ENCODE peak calls at places on chromosomes 5 and 9, in seven cellular contexts. H, J, X, S, T, M and P are unnamed samples.

GRCh38 chr5:176652136-176652535 is 4.9 kb downstream of the TSPAN17 start:
- DNase-seq in H (no peak), J (no peak), X (no peak), S (no peak), T (no peak), M (no peak), P (no peak)

GRCh38 chr9:95852059-95853032 is 23.1 kb upstream of the ERCC6L2 start:
- DNase-seq in H (peak), J (no peak), X (peak), S (peak), T (no peak), M (no peak), P (no peak)

GRCh38 chr5:138543730-138544104 is 681 bp upstream of the ETF1 start:
- DNase-seq in H (no peak), J (no peak), X (peak), S (no peak), T (no peak), M (no peak), P (no peak)

GRCh38 chr9:92482336-92482735 is at the start of gene ASPN:
- DNase-seq in H (no peak), J (no peak), X (no peak), S (no peak), T (no peak), M (no peak), P (no peak)

GRCh38 chr9:36191290-36191645 is 547 bp downstream of the CLTA start:
- DNase-seq in H (peak), J (no peak), X (no peak), S (peak), T (no peak), M (peak), P (peak)

GRCh38 chr9:95772320-95773060 is 103.0 kb upstream of the ERCC6L2 start:
- DNase-seq in H (no peak), J (no peak), X (no peak), S (no peak), T (peak), M (no peak), P (no peak)

GRCh38 chr5:141094481-141095262 is at the start of gene PCDHB2:
- DNase-seq in H (peak), J (no peak), X (no peak), S (no peak), T (peak), M (no peak), P (no peak)

GRCh38 chr9:35067056-35067455 is 5.4 kb downstream of the VCP start:
- DNase-seq in H (no peak), J (no peak), X (no peak), S (no peak), T (no peak), M (no peak), P (no peak)

GRCh38 chr5:132277971-132278964 is 15.9 kb upstream of the SLC22A4 start:
- DNase-seq in H (no peak), J (no peak), X (no peak), S (no peak), T (no peak), M (no peak), P (no peak)

GRCh38 chr9:137240321-137240840 is 706 bp upstream of the TUBB4B start:
- DNase-seq in H (peak), J (no peak), X (peak), S (peak), T (peak), M (peak), P (peak)

GRCh38 chr9:114524401-114524800 is 19.1 kb upstream of the WHRN start:
- DNase-seq in H (no peak), J (no peak), X (no peak), S (no peak), T (no peak), M (no peak), P (no peak)

GRCh38 chr9:14433841-14434511 is 120.0 kb upstream of the NFIB start:
- DNase-seq in H (peak), J (no peak), X (no peak), S (peak), T (peak), M (peak), P (peak)

GRCh38 chr9:137318976-137319375 is 16.9 kb upstream of the NRARP start:
- DNase-seq in H (no peak), J (no peak), X (no peak), S (no peak), T (peak), M (peak), P (no peak)

GRCh38 chr9:1434082-1434481 is 383.9 kb downstream of the DMRT2 start:
- DNase-seq in H (peak), J (no peak), X (no peak), S (no peak), T (no peak), M (no peak), P (no peak)

GRCh38 chr9:133199648-133200321 is 9.3 kb downstream of the OBP2B start:
- DNase-seq in H (no peak), J (no peak), X (no peak), S (peak), T (peak), M (no peak), P (no peak)

GRCh38 chr5:32278403-32278802 is 34.3 kb downstream of the MTMR12 start:
- DNase-seq in H (peak), J (peak), X (no peak), S (peak), T (no peak), M (no peak), P (no peak)

GRCh38 chr5:136016945-136017530 is 11.8 kb upstream of the TGFBI start:
- DNase-seq in H (peak), J (no peak), X (no peak), S (no peak), T (no peak), M (no peak), P (no peak)

GRCh38 chr5:68780299-68780960 is 313.4 kb upstream of the SLC30A5 start:
- DNase-seq in H (no peak), J (no peak), X (no peak), S (peak), T (no peak), M (no peak), P (no peak)

GRCh38 chr5:173782671-173783101 is 105.5 kb upstream of the CPEB4 start:
- DNase-seq in H (no peak), J (no peak), X (no peak), S (no peak), T (no peak), M (no peak), P (no peak)

GRCh38 chr5:173855162-173855994 is 32.8 kb upstream of the CPEB4 start:
- DNase-seq in H (no peak), J (no peak), X (no peak), S (no peak), T (no peak), M (no peak), P (no peak)

GRCh38 chr5:101897914-101898313 is 398.2 kb downstream of the SLCO4C1 start:
- DNase-seq in H (no peak), J (no peak), X (no peak), S (peak), T (no peak), M (no peak), P (peak)

GRCh38 chr9:107340920-107341632 is 58.0 kb downstream of the RAD23B start:
- DNase-seq in H (peak), J (no peak), X (peak), S (peak), T (peak), M (peak), P (peak)

GRCh38 chr5:39376293-39376714 is 12.0 kb upstream of the C9 start:
- DNase-seq in H (peak), J (no peak), X (peak), S (peak), T (no peak), M (peak), P (peak)

GRCh38 chr9:37374892-37375291 is 47.6 kb upstream of the GRHPR start:
- DNase-seq in H (no peak), J (no peak), X (peak), S (peak), T (no peak), M (no peak), P (peak)

GRCh38 chr9:87285183-87285582 is 212.5 kb upstream of the DAPK1 start:
- DNase-seq in H (no peak), J (no peak), X (no peak), S (no peak), T (no peak), M (peak), P (no peak)

GRCh38 chr9:117286245-117286644 is 128.6 kb downstream of the ASTN2 start:
- DNase-seq in H (no peak), J (no peak), X (no peak), S (no peak), T (no peak), M (peak), P (no peak)

GRCh38 chr5:153985498-153985897 is 53.2 kb downstream of the FAM114A2 start:
- DNase-seq in H (no peak), J (no peak), X (no peak), S (no peak), T (no peak), M (no peak), P (no peak)

GRCh38 chr5:171444582-171444981 is 25.1 kb downstream of the FGF18 start:
- DNase-seq in H (peak), J (no peak), X (no peak), S (no peak), T (no peak), M (no peak), P (no peak)

GRCh38 chr5:128842241-128842640 is 123.0 kb upstream of the SLC27A6 start:
- DNase-seq in H (peak), J (no peak), X (no peak), S (no peak), T (no peak), M (no peak), P (no peak)

GRCh38 chr5:39475055-39475454 is 50.3 kb upstream of the DAB2 start:
- DNase-seq in H (no peak), J (no peak), X (no peak), S (no peak), T (no peak), M (no peak), P (no peak)

GRCh38 chr5:91139572-91140200 is 243.4 kb downstream of the ARRDC3 start:
- DNase-seq in H (no peak), J (no peak), X (no peak), S (no peak), T (no peak), M (no peak), P (no peak)

GRCh38 chr5:119943148-119943547 is 313.8 kb downstream of the FAM170A start:
- DNase-seq in H (peak), J (peak), X (no peak), S (no peak), T (no peak), M (no peak), P (no peak)

GRCh38 chr5:98750693-98751092 is 22.8 kb upstream of the RGMB start:
- DNase-seq in H (peak), J (no peak), X (no peak), S (peak), T (no peak), M (no peak), P (peak)
- TF ChIP-seq CTCF in H (peak), J (no peak), X (peak), S (peak), T (peak), M (peak), P (peak)

GRCh38 chr5:107074991-107075390 is 595.7 kb downstream of the EFNA5 start:
- DNase-seq in H (no peak), J (no peak), X (no peak), S (no peak), T (no peak), M (no peak), P (no peak)

GRCh38 chr5:107067391-107067790 is 603.3 kb downstream of the EFNA5 start:
- DNase-seq in H (no peak), J (no peak), X (no peak), S (peak), T (peak), M (no peak), P (no peak)

GRCh38 chr5:107068782-107069181 is 602.0 kb downstream of the EFNA5 start:
- DNase-seq in H (no peak), J (no peak), X (no peak), S (no peak), T (no peak), M (no peak), P (no peak)

GRCh38 chr5:107072440-107072839 is 598.3 kb downstream of the EFNA5 start:
- DNase-seq in H (no peak), J (no peak), X (no peak), S (no peak), T (no peak), M (no peak), P (no peak)

GRCh38 chr5:107072967-107073366 is 597.8 kb downstream of the EFNA5 start:
- DNase-seq in H (no peak), J (no peak), X (no peak), S (no peak), T (no peak), M (no peak), P (no peak)
- TF ChIP-seq CTCF in H (no peak), J (no peak), X (no peak), S (no peak), T (no peak), M (no peak), P (no peak)

GRCh38 chr5:20832204-20833080 is 844.4 kb upstream of the CDH18 start:
- DNase-seq in H (no peak), J (no peak), X (no peak), S (no peak), T (no peak), M (no peak), P (no peak)

GRCh38 chr5:20833081-20833627 is 845.2 kb upstream of the CDH18 start:
- DNase-seq in H (no peak), J (no peak), X (no peak), S (no peak), T (no peak), M (no peak), P (no peak)
- TF ChIP-seq CTCF in H (no peak), J (no peak), X (no peak), S (no peak), T (no peak), M (no peak), P (no peak)

GRCh38 chr5:114055318-114055788 is 306.5 kb upstream of the KCNN2 start:
- DNase-seq in H (no peak), J (no peak), X (no peak), S (no peak), T (peak), M (peak), P (no peak)
- TF ChIP-seq CTCF in H (no peak), J (peak), X (no peak), S (no peak), T (peak), M (no peak), P (no peak)

GRCh38 chr9:5480919-5481743 is 29.2 kb upstream of the PDCD1LG2 start:
- DNase-seq in H (no peak), J (no peak), X (no peak), S (no peak), T (no peak), M (no peak), P (no peak)
- TF ChIP-seq CTCF in H (no peak), J (no peak), X (no peak), S (no peak), T (no peak), M (no peak), P (no peak)

GRCh38 chr5:180790020-180790419 is 12.6 kb downstream of the MGAT1 start:
- DNase-seq in H (no peak), J (no peak), X (no peak), S (peak), T (no peak), M (no peak), P (peak)
- TF ChIP-seq CTCF in H (no peak), J (no peak), X (no peak), S (peak), T (no peak), M (no peak), P (peak)

GRCh38 chr5:55575815-55576583 is 41.2 kb upstream of the PLPP1 start:
- DNase-seq in H (no peak), J (no peak), X (no peak), S (no peak), T (no peak), M (no peak), P (no peak)
- TF ChIP-seq CTCF in H (no peak), J (no peak), X (no peak), S (no peak), T (no peak), M (no peak), P (no peak)